ENCODE peak calls at places on chromosomes 13 and 19, in seven cellular contexts. G is COR-L47; I is trophoblast cell; A is activated CD4-positive, alpha-beta T cell treated with anti-CD3 and anti-CD28 coated beads, Interleukin-2, amount 50 U/mL, for 1 hour; L is iPS-NIHi11; J is stimulated activated CD4-positive, alpha-beta T cell treated with anti-CD3 and anti-CD28 coated beads, Interleukin-12 subunit alpha, Interleukin-12 subunit beta, amount 100 ng/mL, for 4 hours; D is heart right ventricle. M is an unnamed sample.

GRCh38 chr13:114053026-114053425 is 79.2 kb upstream of the C13orf46 start:
- DNase-seq in G (no peak), I (no peak), A (no peak), L (no peak), J (no peak), D (no peak), M (no peak)

GRCh38 chr13:77047649-77048343 is 20.8 kb upstream of the FBXL3 start:
- DNase-seq in G (no peak), I (no peak), A (no peak), L (no peak), J (no peak), D (no peak), M (no peak)

GRCh38 chr19:30522359-30522758 is 150.2 kb downstream of the ZNF536 start:
- DNase-seq in G (no peak), I (no peak), A (no peak), L (no peak), J (no peak), D (no peak), M (no peak)

GRCh38 chr13:48222358-48223015 is 10.5 kb upstream of the ITM2B start:
- DNase-seq in G (no peak), I (peak; percentile 27), A (no peak), L (no peak), J (no peak), D (no peak), M (peak; percentile 50)

GRCh38 chr13:104779311-104779710 is 1713.1 kb upstream of the SLC10A2 start:
- DNase-seq in G (no peak), I (no peak), A (no peak), L (peak; percentile 41), J (no peak), D (no peak), M (no peak)

GRCh38 chr13:112722433-112723250 is 32.8 kb downstream of the ATP11A start:
- DNase-seq in G (no peak), I (peak; percentile 99), A (no peak), L (peak; percentile 47), J (no peak), D (peak; percentile 75), M (peak; percentile 81)

GRCh38 chr19:30406220-30406944 is 34.2 kb downstream of the ZNF536 start:
- DNase-seq in G (no peak), I (no peak), A (no peak), L (peak; percentile 69), J (no peak), D (peak; percentile 15), M (peak; percentile 34)

GRCh38 chr13:50650936-50651638 is 192.4 kb downstream of the DLEU7 start:
- DNase-seq in G (peak; percentile 7), I (no peak), A (no peak), L (no peak), J (no peak), D (no peak), M (no peak)

GRCh38 chr13:37102896-37103295 is 2.6 kb downstream of the CSNK1A1L start:
- DNase-seq in G (no peak), I (no peak), A (no peak), L (no peak), J (no peak), D (no peak), M (no peak)

GRCh38 chr19:40190891-40191835 is at the start of gene MAP3K10:
- DNase-seq in G (peak; percentile 20), I (peak; percentile 54), A (peak; percentile 69), L (peak; percentile 96), J (peak; percentile 73), D (peak; percentile 77), M (peak; percentile 84)

GRCh38 chr13:39777527-39778061 is 122.1 kb downstream of the COG6 start:
- DNase-seq in G (no peak), I (peak; percentile 81), A (no peak), L (peak; percentile 16), J (peak; percentile 26), D (no peak), M (no peak)

GRCh38 chr13:58598241-58598640 is 966.7 kb downstream of the PCDH17 start:
- DNase-seq in G (no peak), I (no peak), A (no peak), L (no peak), J (no peak), D (no peak), M (no peak)

GRCh38 chr13:47661076-47661475 is 340.0 kb downstream of the SUCLA2 start:
- DNase-seq in G (no peak), I (no peak), A (no peak), L (no peak), J (no peak), D (no peak), M (no peak)

GRCh38 chr19:16244091-16244490 is 46.4 kb downstream of the AP1M1 start:
- DNase-seq in G (no peak), I (no peak), A (no peak), L (no peak), J (no peak), D (no peak), M (no peak)

GRCh38 chr19:37333457-37333856 is 37.4 kb upstream of the ZNF527 start:
- DNase-seq in G (no peak), I (no peak), A (no peak), L (no peak), J (no peak), D (no peak), M (no peak)

GRCh38 chr13:34114581-34114980 is 296.6 kb downstream of the RFC3 start:
- DNase-seq in G (no peak), I (no peak), A (no peak), L (no peak), J (no peak), D (no peak), M (no peak)

GRCh38 chr13:58397596-58398387 is 766.2 kb downstream of the PCDH17 start:
- DNase-seq in G (no peak), I (no peak), A (no peak), L (no peak), J (no peak), D (no peak), M (peak; percentile 35)

GRCh38 chr13:114148521-114148855 is 16.1 kb upstream of the RASA3 start:
- DNase-seq in G (no peak), I (no peak), A (peak; percentile 80), L (no peak), J (peak; percentile 48), D (no peak), M (no peak)

GRCh38 chr13:37701972-37702371 is 103.4 kb upstream of the POSTN start:
- DNase-seq in G (no peak), I (peak; percentile 78), A (no peak), L (peak; percentile 8), J (no peak), D (no peak), M (peak; percentile 22)

GRCh38 chr19:1851581-1852293 is 3.5 kb upstream of the REXO1 start:
- DNase-seq in G (peak; percentile 91), I (no peak), A (peak; percentile 64), L (no peak), J (peak; percentile 62), D (no peak), M (no peak)

GRCh38 chr13:72164811-72165210 is 297.8 kb upstream of the DACH1 start:
- DNase-seq in G (no peak), I (no peak), A (no peak), L (no peak), J (no peak), D (no peak), M (no peak)

GRCh38 chr13:29771247-29771646 is 79.2 kb downstream of the UBL3 start:
- DNase-seq in G (peak; percentile 32), I (no peak), A (no peak), L (no peak), J (no peak), D (no peak), M (no peak)

GRCh38 chr13:111665691-111666095 is 345.3 kb downstream of the TEX29 start:
- DNase-seq in G (no peak), I (no peak), A (no peak), L (no peak), J (no peak), D (no peak), M (no peak)

M was measured in left cardiac atrium.